ENCODE peak calls at places on chromosomes 1 and 21, in four cellular contexts. B is fibroblast of lung, X is NCI-H1092, O is NCI-H1417. U is an unnamed sample.

GRCh38 chr1:225700164-225700740 is 47.3 kb upstream of the ENAH start:
- DNase-seq in X (no peak), B (peak; percentile 100), O (no peak), U (no peak)

GRCh38 chr1:227429447-227430359 is 111.4 kb upstream of the CDC42BPA start:
- DNase-seq in X (no peak), O (peak; percentile 20), B (peak; percentile 54), U (no peak)

GRCh38 chr21:32114434-32115063 is 164.3 kb downstream of the MIS18A start:
- DNase-seq in B (no peak), X (no peak), O (no peak), U (no peak)

GRCh38 chr21:45022348-45022675 is 52.1 kb upstream of the ADARB1 start:
- DNase-seq in X (no peak), B (no peak), O (no peak), U (no peak)

GRCh38 chr1:107512836-107513235 is 372.0 kb downstream of the NTNG1 start:
- DNase-seq in O (no peak), X (no peak), B (no peak), U (no peak)

GRCh38 chr1:43233631-43234030 is 36.2 kb upstream of the TMEM125 start:
- DNase-seq in X (no peak), O (no peak), B (no peak), U (no peak)

GRCh38 chr1:207156095-207156494 is 52.1 kb downstream of the C4BPA start:
- DNase-seq in B (no peak), X (no peak), O (no peak), U (no peak)

GRCh38 chr1:111161843-111162242 is 21.8 kb downstream of the CEPT1 start:
- DNase-seq in B (no peak), X (peak; percentile 3), O (no peak), U (no peak)

GRCh38 chr1:16021681-16022080 is at the start of gene CLCNKA:
- DNase-seq in B (no peak), O (peak; percentile 36), X (no peak), U (no peak)

GRCh38 chr1:28343405-28343804 is 14.6 kb downstream of the MED18 start:
- DNase-seq in B (peak; percentile 79), X (no peak), O (no peak), U (no peak)

GRCh38 chr1:27109103-27109822 is 45.7 kb downstream of the SLC9A1 start:
- DNase-seq in B (no peak), X (no peak), O (peak; percentile 4), U (no peak)

GRCh38 chr1:236659792-236660587 is 26.3 kb upstream of the ACTN2 start:
- DNase-seq in B (no peak), O (no peak), X (no peak), U (no peak)